ENCODE peak calls at places on chromosome 16, in eight cellular contexts. N, A, K, S, V, C, P and E are unnamed samples.

GRCh38 chr16:61900482-61900881 is 135.8 kb downstream of the CDH8 start:
- DNase-seq in N (no peak), A (no peak), K (no peak), S (no peak), V (no peak), C (no peak), P (no peak), E (no peak)

GRCh38 chr16:85327731-85328664 is 215.7 kb upstream of the CIBAR2 start:
- DNase-seq in N (no peak), A (no peak), K (no peak), S (no peak), V (no peak), C (no peak), P (no peak), E (peak; percentile 21)

GRCh38 chr16:85344502-85345128 is 232.3 kb upstream of the CIBAR2 start:
- DNase-seq in N (no peak), A (no peak), K (no peak), S (no peak), V (no peak), C (no peak), P (no peak), E (no peak)

GRCh38 chr16:88376835-88377726 is 5.7 kb upstream of the ZNF469 start:
- DNase-seq in N (no peak), A (no peak), K (peak; percentile 27), S (no peak), V (no peak), C (no peak), P (no peak), E (no peak)

GRCh38 chr16:20675488-20676267 is 21.8 kb downstream of the ACSM1 start:
- DNase-seq in N (no peak), A (no peak), K (peak; percentile 80), S (peak; percentile 76), V (peak; percentile 86), C (no peak), P (no peak), E (no peak)

GRCh38 chr16:71338632-71339031 is 19.9 kb upstream of the CALB2 start:
- DNase-seq in N (no peak), A (no peak), K (no peak), S (no peak), V (no peak), C (no peak), P (no peak), E (no peak)

GRCh38 chr16:383326-384020 is 1.7 kb upstream of the PGAP6 start:
- DNase-seq in N (no peak), A (no peak), K (peak; percentile 84), S (peak; percentile 76), V (peak; percentile 82), C (peak; percentile 56), P (no peak), E (no peak)

GRCh38 chr16:30722443-30722842 is 23.5 kb downstream of the SRCAP start:
- DNase-seq in N (no peak), A (no peak), K (no peak), S (no peak), V (no peak), C (no peak), P (no peak), E (no peak)

GRCh38 chr16:16159662-16160061 is 63.6 kb downstream of the ABCC6 start:
- DNase-seq in N (no peak), A (no peak), K (no peak), S (no peak), V (no peak), C (no peak), P (no peak), E (no peak)

GRCh38 chr16:57084257-57084770 is 8.1 kb upstream of the CPNE2 start:
- DNase-seq in N (peak; percentile 75), A (peak; percentile 82), K (peak; percentile 73), S (peak; percentile 61), V (peak; percentile 74), C (peak; percentile 80), P (peak; percentile 31), E (peak; percentile 73)

GRCh38 chr16:87407511-87408112 is 15.5 kb downstream of the MAP1LC3B start:
- DNase-seq in N (no peak), A (no peak), K (no peak), S (no peak), V (no peak), C (no peak), P (no peak), E (peak; percentile 88)

GRCh38 chr16:47774661-47775060 is 313.5 kb downstream of the PHKB start:
- DNase-seq in N (no peak), A (no peak), K (no peak), S (no peak), V (peak; percentile 57), C (no peak), P (no peak), E (no peak)